ENCODE peak calls at places on chromosomes 6 and 20, in six cellular contexts. C is keratinocyte, X is ascending aorta, J is neural crest cell, Z is MM.1S, E is AG04449. D is an unnamed sample.

GRCh38 chr20:52340036-52340634 is 148.6 kb upstream of the ZFP64 start:
- DNase-seq in C (no peak), X (no peak), J (no peak), Z (no peak), E (no peak), D (no peak)

GRCh38 chr6:13404115-13404891 is 76.0 kb upstream of the TBC1D7 start:
- DNase-seq in C (no peak), X (no peak), J (no peak), Z (no peak), E (no peak), D (no peak)

GRCh38 chr6:4355241-4355640 is 219.9 kb upstream of the ECI2 start:
- DNase-seq in C (no peak), X (no peak), J (no peak), Z (no peak), E (peak; percentile 80), D (no peak)

GRCh38 chr6:125791820-125792165 is 1.0 kb downstream of the NCOA7 start:
- DNase-seq in C (no peak), X (no peak), J (no peak), Z (no peak), E (no peak), D (no peak)

GRCh38 chr6:154614641-154615040 is 104.2 kb upstream of the CNKSR3 start:
- DNase-seq in C (no peak), X (no peak), J (no peak), Z (no peak), E (no peak), D (no peak)

GRCh38 chr6:81895511-81896185 is 143.2 kb upstream of the TENT5A start:
- DNase-seq in C (no peak), X (no peak), J (no peak), Z (no peak), E (peak; percentile 96), D (no peak)

GRCh38 chr20:61233590-61233989 is 18.5 kb upstream of the CDH4 start:
- DNase-seq in C (no peak), X (no peak), J (no peak), Z (no peak), E (no peak), D (no peak)

GRCh38 chr6:113782641-113783040 is 74.5 kb upstream of the MARCKS start:
- DNase-seq in C (no peak), X (no peak), J (no peak), Z (no peak), E (no peak), D (no peak)

GRCh38 chr20:44750081-44750805 is 4.6 kb downstream of the KCNK15 start:
- DNase-seq in C (no peak), X (no peak), J (no peak), Z (no peak), E (no peak), D (no peak)

GRCh38 chr6:12245360-12245759 is 44.8 kb upstream of the EDN1 start:
- DNase-seq in C (no peak), X (no peak), J (no peak), Z (no peak), E (no peak), D (no peak)

GRCh38 chr6:18062733-18063132 is 59.7 kb downstream of the NHLRC1 start:
- DNase-seq in C (no peak), X (no peak), J (no peak), Z (no peak), E (no peak), D (no peak)

GRCh38 chr6:32882879-32883250 is 28.9 kb downstream of the PSMB9 start:
- DNase-seq in C (no peak), X (no peak), J (no peak), Z (no peak), E (no peak), D (no peak)

GRCh38 chr20:50482396-50482890 is 27.7 kb upstream of the PTPN1 start:
- DNase-seq in C (no peak), X (no peak), J (no peak), Z (no peak), E (no peak), D (no peak)

GRCh38 chr20:24001901-24002405 is 13.4 kb upstream of the GGTLC1 start:
- DNase-seq in C (no peak), X (no peak), J (no peak), Z (peak; percentile 90), E (no peak), D (no peak)

GRCh38 chr20:9021699-9022098 is 47.2 kb upstream of the PLCB4 start:
- DNase-seq in C (no peak), X (no peak), J (no peak), Z (no peak), E (no peak), D (no peak)

GRCh38 chr6:46963626-46964025 is 41.9 kb upstream of the ADGRF5 start:
- DNase-seq in C (no peak), X (no peak), J (no peak), Z (no peak), E (no peak), D (no peak)

GRCh38 chr6:166561766-166562165 is 24.7 kb downstream of the RAMACL start:
- DNase-seq in C (no peak), X (no peak), J (no peak), Z (no peak), E (peak; percentile 71), D (no peak)

GRCh38 chr6:141056945-141057635 is 1075.6 kb upstream of the GJE1 start:
- DNase-seq in C (no peak), X (no peak), J (no peak), Z (peak; percentile 41), E (no peak), D (no peak)

GRCh38 chr20:38029453-38029852 is 3.8 kb downstream of the TTI1 start:
- DNase-seq in C (no peak), X (no peak), J (no peak), Z (no peak), E (no peak), D (no peak)

GRCh38 chr20:49501917-49502316 is 19.4 kb upstream of the KCNB1 start:
- DNase-seq in C (no peak), X (no peak), J (no peak), Z (no peak), E (no peak), D (no peak)

GRCh38 chr6:68826501-68826900 is 191.4 kb downstream of the ADGRB3 start:
- DNase-seq in C (no peak), X (no peak), J (no peak), Z (no peak), E (no peak), D (no peak)

GRCh38 chr6:53873922-53874321 is 79.1 kb downstream of the LRRC1 start:
- DNase-seq in C (no peak), X (no peak), J (no peak), Z (no peak), E (no peak), D (no peak)

GRCh38 chr20:49411221-49411925 is 71.1 kb downstream of the KCNB1 start:
- DNase-seq in C (no peak), X (no peak), J (no peak), Z (no peak), E (no peak), D (no peak)

GRCh38 chr20:49747707-49748524 is 34.2 kb upstream of the B4GALT5 start:
- DNase-seq in C (no peak), X (peak; percentile 90), J (no peak), Z (no peak), E (no peak), D (peak; percentile 72)

GRCh38 chr6:38493929-38494547 is 145.7 kb downstream of the BTBD9 start:
- DNase-seq in C (peak; percentile 28), X (peak; percentile 87), J (peak; percentile 88), Z (peak; percentile 66), E (no peak), D (peak; percentile 97)

GRCh38 chr6:79813854-79814477 is 133.4 kb downstream of the ELOVL4 start:
- DNase-seq in C (no peak), X (peak; percentile 83), J (peak; percentile 87), Z (peak; percentile 64), E (peak; percentile 10), D (peak; percentile 93)

DNA sequence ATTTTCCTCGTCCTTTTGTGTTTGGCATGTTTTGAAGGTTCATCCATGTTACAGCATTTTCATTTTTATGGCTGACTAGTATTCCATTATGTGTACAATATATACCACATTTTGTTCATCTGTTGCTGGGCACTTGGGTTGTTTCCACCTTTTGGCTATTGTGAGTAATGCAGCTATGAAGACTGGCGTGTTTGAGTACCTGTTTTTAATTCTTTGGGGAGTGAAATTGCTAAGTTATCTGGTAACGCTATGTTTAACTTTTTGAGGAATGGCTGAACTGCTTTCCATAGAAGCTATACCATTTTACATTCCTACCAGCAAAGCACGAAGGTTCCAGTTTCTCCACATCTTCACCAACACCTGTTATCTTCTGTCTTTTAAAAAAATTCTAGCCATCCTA is 37.0 kb upstream of the MYL9 start:
- DNase-seq in C (no peak), X (no peak), J (no peak), Z (no peak), E (no peak), D (no peak)
- TF ChIP-seq CTCF in C (no peak), X (no peak), J (peak; percentile 30), Z (no peak), E (no peak), D (no peak)

DNA sequence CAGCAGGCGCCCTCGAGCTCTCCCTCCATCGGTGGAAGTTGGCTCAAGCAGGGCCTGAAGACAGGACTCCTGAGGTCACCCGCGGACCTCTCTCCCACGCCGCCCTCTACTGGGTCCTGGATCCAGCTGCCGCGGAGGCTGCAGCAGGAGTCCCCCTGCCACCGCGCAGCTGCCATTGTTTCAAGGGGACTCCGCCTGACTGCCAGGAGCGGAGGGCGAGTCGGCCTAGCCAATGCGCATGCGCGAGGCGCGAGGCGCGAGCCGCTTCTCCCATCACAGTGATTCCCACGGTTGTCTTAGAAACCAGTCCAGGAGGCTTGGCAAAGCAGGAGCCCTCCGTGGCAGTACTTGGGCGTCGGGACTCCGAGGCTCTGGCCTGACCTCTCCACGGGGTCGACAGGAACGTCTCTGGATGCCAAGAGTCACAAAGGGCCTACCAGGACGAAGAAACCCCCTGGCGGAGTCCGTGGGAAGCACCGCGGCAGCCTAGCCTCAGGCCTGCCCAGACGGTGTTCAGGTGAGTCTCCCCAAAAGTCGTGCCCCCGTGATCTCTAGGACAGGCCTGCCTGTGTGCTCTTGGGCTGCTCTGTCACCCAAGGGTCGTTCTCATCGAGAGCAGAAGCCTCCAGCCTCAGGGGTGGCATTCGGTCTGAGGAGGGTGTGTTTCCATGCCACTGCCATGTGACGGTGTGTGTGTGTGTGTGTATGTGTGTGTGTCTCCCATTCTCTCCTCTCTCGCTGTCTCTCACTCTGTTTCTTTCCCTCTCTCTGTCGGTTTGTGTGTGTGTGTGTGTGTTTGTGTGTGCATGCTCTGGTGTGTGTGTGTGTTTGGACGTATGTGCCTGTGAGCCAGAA is 290.6 kb upstream of the ZNF337 start:
- DNase-seq in C (no peak), X (no peak), J (no peak), Z (peak; percentile 29), E (no peak), D (no peak)
- TF ChIP-seq CTCF in C (no peak), X (peak; percentile 41), J (no peak), Z (peak; percentile 32), E (peak; percentile 38), D (no peak)

DNA sequence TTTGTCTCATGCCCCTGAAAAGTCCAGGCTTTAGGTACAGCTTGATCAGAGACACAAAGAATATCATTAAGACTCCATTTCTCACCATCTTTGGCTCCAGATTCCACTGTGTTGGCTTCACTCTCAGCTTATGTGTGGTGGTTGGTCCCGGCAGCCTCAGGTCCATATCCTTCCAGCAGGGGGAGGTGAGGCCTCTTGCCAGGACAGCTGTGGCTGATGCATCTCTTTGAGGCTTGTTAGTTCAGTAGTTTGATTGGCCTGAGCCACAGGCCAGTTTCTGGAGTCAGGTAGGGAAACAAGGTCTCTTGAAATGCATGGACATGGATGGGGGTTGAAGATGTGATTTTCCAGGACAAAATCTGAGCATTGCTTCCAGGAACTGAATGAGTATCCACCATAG is 62.4 kb downstream of the JAG1 start:
- DNase-seq in C (no peak), X (no peak), J (no peak), Z (no peak), E (no peak), D (no peak)
- TF ChIP-seq CTCF in C (peak; percentile 88), X (peak; percentile 35), J (peak; percentile 56), Z (peak; percentile 26), E (peak; percentile 55), D (peak; percentile 31)

GRCh38 chr20:1900321-1900791 is 5.1 kb downstream of the SIRPA start:
- DNase-seq in C (no peak), X (no peak), J (peak; percentile 36), Z (peak; percentile 48), E (no peak), D (peak; percentile 43)
- TF ChIP-seq CTCF in C (peak; percentile 83), X (peak; percentile 32), J (peak; percentile 67), Z (peak; percentile 40), E (peak; percentile 82), D (no peak)